ENCODE peak calls at places on chromosome X, in four cellular contexts. U, P, A and S are unnamed samples.

GRCh38 chrX:7314425-7314824 is 166.5 kb upstream of the PUDP start:
- DNase-seq in P (no peak), A (no peak), U (no peak), S (no peak)

GRCh38 chrX:103831803-103832544 is at the start of gene RAB9B:
- DNase-seq in A (no peak), P (peak), U (no peak), S (peak)

GRCh38 chrX:110466790-110467189 is 108.1 kb downstream of the RTL9 start:
- DNase-seq in U (no peak), A (no peak), P (no peak), S (no peak)

GRCh38 chrX:147699061-147699460 is 212.7 kb upstream of the FMR1 start:
- DNase-seq in U (no peak), P (no peak), A (no peak), S (no peak)

GRCh38 chrX:56281789-56282188 is 49.6 kb downstream of the KLF8 start:
- DNase-seq in U (peak), P (no peak), A (no peak), S (no peak)

GRCh38 chrX:22313757-22314156 is 41.0 kb downstream of the CBLL2 start:
- DNase-seq in P (no peak), A (no peak), U (no peak), S (no peak)

GRCh38 chrX:121256653-121257052 is 209.2 kb downstream of the GLUD2 start:
- DNase-seq in A (no peak), U (no peak), P (no peak), S (no peak)

GRCh38 chrX:70426286-70427278 is 3.5 kb downstream of the GDPD2 start:
- DNase-seq in P (no peak), A (no peak), U (no peak), S (no peak)

GRCh38 chrX:121876316-121876715 is 828.9 kb downstream of the GLUD2 start:
- DNase-seq in P (no peak), A (no peak), U (no peak), S (no peak)

GRCh38 chrX:1389993-1390285 is 2.0 kb downstream of the SLC25A6 start:
- DNase-seq in A (no peak), P (no peak), U (no peak), S (no peak)

GRCh38 chrX:154354516-154354915 is 19.9 kb downstream of the FLNA start:
- DNase-seq in A (no peak), P (no peak), U (no peak), S (no peak)

GRCh38 chrX:25277574-25277973 is 261.8 kb upstream of the ARX start:
- DNase-seq in P (no peak), U (no peak), A (no peak), S (no peak)

GRCh38 chrX:130482871-130483270 is 81.1 kb downstream of the RBMX2 start:
- DNase-seq in A (no peak), U (no peak), P (no peak), S (no peak)

GRCh38 chrX:53049127-53049517 is 533 bp downstream of the GPR173 start:
- DNase-seq in A (no peak), U (no peak), P (no peak), S (no peak)

GRCh38 chrX:85303544-85303943 is 59.8 kb downstream of the ZNF711 start:
- DNase-seq in A (no peak), U (no peak), P (no peak), S (no peak)

GRCh38 chrX:53223955-53224859 is 800 bp downstream of the KDM5C start:
- DNase-seq in P (peak), A (no peak), U (peak), S (no peak)

GRCh38 chrX:97563531-97564133 is 679.9 kb downstream of the RPA4 start:
- DNase-seq in P (no peak), A (peak), U (peak), S (peak)

GRCh38 chrX:119617511-119618164 is 11.4 kb upstream of the NKRF start:
- DNase-seq in U (no peak), P (no peak), A (no peak), S (no peak)

GRCh38 chrX:154352466-154352865 is 22.0 kb downstream of the FLNA start:
- DNase-seq in U (no peak), P (no peak), A (no peak), S (no peak)

GRCh38 chrX:38561951-38562719 is 793 bp downstream of the TSPAN7 start:
- DNase-seq in U (peak), A (no peak), P (no peak), S (no peak)

GRCh38 chrX:42399632-42400024 is 378.3 kb downstream of the PPP1R2C start:
- DNase-seq in A (no peak), P (no peak), U (no peak), S (no peak)

GRCh38 chrX:70478521-70478920 is 33.9 kb downstream of the DLG3 start:
- DNase-seq in P (no peak), U (no peak), A (no peak), S (no peak)

GRCh38 chrX:41471786-41472185 is 24.6 kb downstream of the NYX start:
- DNase-seq in A (no peak), P (no peak), U (no peak), S (no peak)

GRCh38 chrX:45449982-45450381 is 249.3 kb upstream of the DIPK2B start:
- DNase-seq in U (no peak), P (no peak), A (no peak), S (no peak)

GRCh38 chrX:44596277-44596676 is 53.6 kb upstream of the FUNDC1 start:
- DNase-seq in A (peak), U (no peak), P (no peak), S (peak)

GRCh38 chrX:8105531-8105930 is 65.5 kb downstream of the VCX2 start:
- DNase-seq in P (no peak), U (no peak), A (no peak), S (no peak)

GRCh38 chrX:76159453-76159852 is 13.4 kb upstream of the PBDC1 start:
- DNase-seq in A (no peak), U (no peak), P (no peak), S (no peak)

GRCh38 chrX:151923648-151924047 is 11.0 kb downstream of the MAGEA4 start:
- DNase-seq in A (no peak), U (no peak), P (no peak), S (no peak)
- TF ChIP-seq POLR2A in A (no peak), U (no peak), P (no peak), S (no peak)

GRCh38 chrX:128408842-128409241 is 356.6 kb upstream of the ACTRT1 start:
- DNase-seq in A (no peak), P (no peak), U (no peak), S (no peak)
- TF ChIP-seq TAF1 in A (no peak), P (no peak), U (no peak), S (no peak)

GRCh38 chrX:149939271-149940014 is 1.2 kb upstream of the EOLA2 start:
- DNase-seq in U (peak), P (peak), A (peak), S (no peak)

GRCh38 chrX:149937881-149938426 is 337 bp downstream of the EOLA2 start:
- DNase-seq in U (no peak), A (no peak), P (no peak), S (no peak)

GRCh38 chrX:149940015-149940716 is 1.9 kb upstream of the EOLA2 start:
- DNase-seq in P (peak), U (peak), A (peak), S (peak)

GRCh38 chrX:149938427-149939270 is at the start of gene EOLA2:
- DNase-seq in P (peak), A (peak), U (peak), S (peak)
- TF ChIP-seq POLR2A in P (peak), A (peak), U (no peak), S (no peak)

DNA sequence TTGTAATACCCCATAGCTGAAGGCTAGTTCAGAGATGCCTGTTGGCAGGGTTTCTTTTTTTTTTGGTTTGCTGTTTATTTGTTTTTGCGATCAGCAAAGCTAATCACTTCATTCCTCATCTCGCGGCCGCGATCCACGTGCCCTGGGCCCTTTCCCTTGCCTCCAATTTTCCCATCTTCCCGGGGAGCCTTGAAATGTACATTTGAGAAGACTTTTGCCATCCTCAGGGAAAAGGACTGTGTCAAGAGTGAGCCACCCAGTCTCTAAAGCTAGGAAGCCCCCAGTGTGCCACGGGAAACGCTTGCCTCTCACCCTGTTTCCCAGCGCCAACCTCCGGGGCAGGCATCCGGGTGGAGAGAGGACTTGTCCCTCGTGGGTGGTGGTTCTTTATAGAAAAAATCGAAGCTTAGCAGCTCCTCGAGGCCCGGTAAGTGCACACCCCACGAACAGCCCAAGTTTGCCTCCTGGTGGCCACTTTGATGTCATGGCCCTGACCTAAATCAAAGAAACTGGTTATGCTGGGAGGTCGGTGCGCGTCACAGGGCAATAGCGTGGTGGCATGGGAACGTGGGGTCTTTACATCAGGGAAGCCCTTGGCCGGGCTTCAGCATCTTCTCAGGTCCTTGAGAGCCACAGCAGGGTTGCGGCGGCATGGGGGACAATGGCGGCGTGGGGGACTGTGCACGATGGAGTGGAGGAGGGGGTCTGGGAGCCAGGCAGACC is 42.0 kb downstream of the MAP7D3 start:
- DNase-seq in A (no peak), P (peak), U (no peak), S (no peak)
- TF ChIP-seq TAF1 in A (no peak), P (no peak), U (no peak), S (no peak)

GRCh38 chrX:40165861-40166260 is 68.1 kb upstream of the BCOR start:
- DNase-seq in A (no peak), P (no peak), U (no peak), S (no peak)

GRCh38 chrX:40168183-40169015 is 70.6 kb upstream of the BCOR start:
- DNase-seq in P (no peak), A (no peak), U (no peak), S (no peak)

GRCh38 chrX:40166582-40166981 is 68.8 kb upstream of the BCOR start:
- DNase-seq in P (no peak), U (no peak), A (no peak), S (no peak)

GRCh38 chrX:40169193-40170086 is 71.7 kb upstream of the BCOR start:
- DNase-seq in P (peak), U (peak), A (no peak), S (no peak)

GRCh38 chrX:40167240-40168182 is 69.8 kb upstream of the BCOR start:
- DNase-seq in A (no peak), P (no peak), U (no peak), S (no peak)
- TF ChIP-seq POLR2A in A (no peak), P (no peak), U (no peak), S (no peak)

DNA sequence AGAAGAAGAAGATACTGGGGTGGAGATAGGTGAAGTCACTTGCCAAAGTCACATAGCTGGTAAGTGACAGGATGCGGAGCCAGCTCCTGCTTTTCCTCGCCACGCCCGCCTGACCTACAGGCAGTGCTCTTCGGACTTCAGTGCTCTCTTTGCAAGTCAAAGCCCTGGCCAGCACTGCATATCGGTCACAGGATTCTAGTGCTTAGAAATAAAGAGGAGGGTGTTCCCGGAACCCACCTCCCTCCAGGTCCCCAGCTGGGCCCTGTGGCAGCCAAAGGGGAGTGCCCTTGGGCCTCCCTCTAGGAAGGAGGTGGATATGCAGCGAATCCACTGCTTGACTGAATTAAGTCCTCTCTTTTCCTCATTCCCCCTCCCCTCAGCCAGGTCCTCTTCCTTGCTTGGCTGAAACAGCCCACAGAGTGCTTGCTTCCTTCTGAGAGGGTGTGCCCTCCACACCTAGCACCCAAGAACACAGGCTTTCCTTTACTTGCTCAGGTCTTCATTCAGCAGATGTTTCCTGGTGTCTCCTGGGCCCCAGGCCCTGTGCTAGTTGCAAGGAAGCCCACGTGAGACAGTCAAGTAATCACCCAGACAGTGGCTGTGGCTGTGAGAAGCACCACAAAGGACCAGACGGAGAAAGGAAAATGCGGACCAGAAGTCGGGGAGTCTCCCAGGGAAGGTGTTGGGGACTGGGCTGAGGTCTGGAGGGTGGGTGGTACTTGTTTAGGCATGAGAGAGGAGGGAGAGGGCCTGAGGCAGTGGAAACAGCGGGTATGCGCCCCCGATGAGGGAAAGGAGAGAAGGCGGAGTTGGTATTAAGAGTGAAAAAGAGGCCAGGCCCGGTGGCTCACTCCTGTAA is 14.0 kb upstream of the HMGB3 start:
- DNase-seq in P (no peak), A (no peak), U (no peak), S (no peak)
- TF ChIP-seq TAF1 in P (no peak), A (no peak), U (no peak), S (no peak)

GRCh38 chrX:18677140-18677834 is 5.4 kb upstream of the RS1 start:
- DNase-seq in U (no peak), P (peak), A (no peak), S (no peak)

GRCh38 chrX:18676050-18676449 is 4.1 kb upstream of the RS1 start:
- DNase-seq in A (no peak), P (no peak), U (no peak), S (no peak)

GRCh38 chrX:18676470-18676869 is 4.6 kb upstream of the RS1 start:
- DNase-seq in A (no peak), U (peak), P (peak), S (no peak)

GRCh38 chrX:18674417-18674787 is 2.5 kb upstream of the RS1 start:
- DNase-seq in P (peak), U (no peak), A (no peak), S (no peak)

GRCh38 chrX:18674788-18675735 is 3.2 kb upstream of the RS1 start:
- DNase-seq in A (peak), P (peak), U (peak), S (peak)
- TF ChIP-seq POLR2A in A (peak), P (peak), U (no peak), S (no peak)

DNA sequence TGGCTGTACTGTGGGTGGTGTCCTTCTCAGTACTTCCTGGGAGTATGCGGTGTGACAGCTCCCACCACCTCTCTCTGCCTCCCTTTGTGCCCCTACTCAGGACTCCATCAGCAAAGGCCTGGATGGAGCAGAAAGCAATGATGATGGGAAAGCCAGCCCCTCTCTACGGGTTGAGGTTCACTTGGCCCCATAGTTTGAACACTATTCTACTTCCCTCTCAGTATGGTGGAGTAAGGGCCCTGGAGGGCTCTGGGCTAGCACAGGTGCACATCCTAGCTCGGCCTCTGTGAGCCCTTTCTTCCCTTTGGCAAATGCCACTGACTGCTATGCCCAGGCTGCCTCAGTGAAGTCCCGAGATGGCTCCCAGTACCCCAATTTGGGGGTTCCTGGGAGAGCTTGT is 31.0 kb downstream of the PRPS1 start:
- DNase-seq in A (no peak), U (no peak), P (no peak), S (no peak)
- TF ChIP-seq TAF1 in A (no peak), U (no peak), P (no peak), S (no peak)